ENCODE peak calls at places on chromosomes 7 and 10, in four cellular contexts. N is IMR-90, P is K562, X is HepG2. B is an unnamed sample.
A peak's percentile ranks its signal among the peaks of the same experiment; 100 is the strongest.

GRCh38 chr10:99809481-99809880 is 27.0 kb downstream of the ABCC2 start:
- DNase-seq in N (no peak), P (no peak), X (no peak), B (no peak)

GRCh38 chr10:77027141-77027540 is 610.5 kb downstream of the KCNMA1 start:
- DNase-seq in P (no peak), N (no peak), X (no peak), B (no peak)

GRCh38 chr7:2104107-2104710 is 128.5 kb downstream of the MAD1L1 start:
- DNase-seq in N (peak; percentile 93), P (peak; percentile 96), X (peak; percentile 51), B (peak; percentile 81)

GRCh38 chr10:99930731-99931550 is 78.8 kb downstream of the DNMBP start:
- DNase-seq in N (peak; percentile 44), P (no peak), X (peak; percentile 82), B (peak; percentile 71)

GRCh38 chr7:99331002-99331401 is 5.3 kb downstream of the ARPC1A start:
- DNase-seq in P (no peak), N (no peak), X (no peak), B (no peak)

GRCh38 chr7:77415822-77416620 is at the start of gene GSAP:
- DNase-seq in N (no peak), P (no peak), X (no peak), B (peak; percentile 65)

GRCh38 chr7:151286148-151286547 is 37.7 kb upstream of the SMARCD3 start:
- DNase-seq in P (no peak), X (no peak), N (peak; percentile 14), B (no peak)

GRCh38 chr10:101287922-101288638 is 58.8 kb upstream of the LBX1 start:
- DNase-seq in X (peak; percentile 50), P (peak; percentile 61), N (peak; percentile 20), B (peak; percentile 58)

GRCh38 chr7:39228946-39229345 is 251.2 kb downstream of the POU6F2 start:
- DNase-seq in X (no peak), P (no peak), N (peak; percentile 0), B (no peak)

GRCh38 chr7:68700414-68700813 is 897.9 kb upstream of the AUTS2 start:
- DNase-seq in X (no peak), P (no peak), N (peak; percentile 65), B (no peak)

GRCh38 chr7:132666076-132666775 is 90.0 kb upstream of the PLXNA4 start:
- DNase-seq in X (no peak), N (peak; percentile 5), P (no peak), B (peak; percentile 17)

DNA sequence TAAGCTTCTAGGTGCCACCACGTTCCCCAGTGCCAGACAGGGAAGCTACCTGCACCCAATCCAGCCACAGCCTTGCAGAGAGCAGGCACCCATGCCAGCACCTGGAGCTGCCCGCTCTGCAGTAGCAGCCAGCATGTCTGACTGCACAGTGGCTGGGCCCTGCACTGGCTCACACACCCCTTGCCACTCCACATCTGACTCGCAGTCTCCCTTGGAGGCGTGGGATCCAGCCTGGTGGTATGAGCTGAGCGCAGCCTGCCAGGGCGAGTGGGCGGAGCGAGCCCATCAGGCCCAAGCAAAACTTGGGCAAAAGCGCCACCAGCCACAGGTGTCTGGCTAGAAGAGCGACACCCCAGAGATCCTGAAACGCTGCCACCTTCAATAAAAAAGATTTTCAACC is 30.1 kb downstream of the CRTAC1 start:
- DNase-seq in N (no peak), X (no peak), P (no peak), B (no peak)
- TF ChIP-seq MAZ in N (no peak), X (no peak), P (no peak), B (no peak)

DNA sequence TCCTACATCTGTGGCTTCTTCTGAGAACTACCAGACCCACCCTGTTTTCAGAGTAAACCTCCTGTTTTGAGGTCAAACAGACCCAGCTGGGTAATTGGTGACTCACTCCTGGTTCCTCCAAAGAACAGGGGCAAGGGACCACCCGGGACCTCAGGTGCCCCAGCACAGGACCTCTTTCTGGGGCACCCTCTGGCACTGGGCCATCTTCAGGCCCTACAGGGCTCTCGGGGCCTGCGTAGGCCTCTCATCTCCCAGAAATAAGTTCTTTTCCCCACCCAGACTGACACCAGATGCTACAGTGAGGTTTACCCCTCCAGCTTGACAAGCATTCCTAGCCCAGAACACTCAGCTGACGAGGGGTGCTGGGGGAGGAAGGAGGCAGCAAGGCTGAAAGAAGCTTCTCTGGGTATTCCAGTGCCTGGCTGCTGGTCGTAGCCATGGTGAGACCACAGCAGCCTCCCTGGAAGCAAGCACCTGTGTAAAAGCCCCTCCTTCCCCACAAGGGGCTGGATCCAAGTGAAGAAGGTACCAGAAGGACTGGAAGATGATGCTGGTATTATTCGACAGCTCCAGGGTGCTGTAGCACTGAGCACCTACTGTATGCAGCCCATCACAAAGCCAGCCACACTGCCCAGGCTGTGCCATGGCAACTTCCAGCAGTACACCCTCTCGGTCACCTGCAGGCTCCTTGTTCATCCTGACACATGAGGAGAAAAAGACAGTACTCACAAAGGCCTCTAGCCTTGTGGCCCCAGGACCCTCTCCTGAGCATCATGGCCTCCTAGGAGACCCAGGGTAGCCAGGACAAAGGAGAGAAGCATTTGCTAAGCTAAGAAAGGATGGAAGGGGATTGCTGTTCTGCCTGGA is 47.4 kb downstream of the ALOX5 start:
- DNase-seq in P (no peak), N (no peak), X (no peak), B (no peak)
- TF ChIP-seq MAZ in P (no peak), N (no peak), X (no peak), B (no peak)

DNA sequence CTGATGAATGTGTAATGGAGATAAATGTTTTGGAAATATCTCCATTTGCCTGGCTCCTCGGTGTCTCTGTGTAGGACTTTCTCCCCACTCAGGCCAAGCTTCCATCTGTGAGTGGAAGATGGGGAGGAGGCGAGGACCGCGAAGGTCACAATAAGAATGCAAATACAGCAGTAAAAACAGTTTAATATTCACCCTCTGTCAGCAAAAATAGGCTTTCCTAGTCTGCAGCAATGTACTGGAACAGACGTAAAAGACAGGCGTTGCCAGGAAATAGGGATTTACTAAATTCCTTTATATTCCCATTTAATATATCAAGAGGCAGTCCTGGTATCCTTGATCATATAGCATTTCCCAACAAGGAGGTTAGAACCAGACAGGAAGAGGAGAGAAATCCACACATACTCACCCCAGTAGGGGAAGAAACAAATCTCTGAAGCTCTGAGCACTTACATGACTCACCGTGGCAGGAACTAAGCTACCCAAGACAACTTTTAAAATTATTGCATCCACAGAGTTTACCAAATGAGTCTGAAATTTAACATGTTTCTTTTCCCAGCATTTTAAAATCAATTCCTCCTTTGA is 1054.9 kb upstream of the C7orf33 start:
- DNase-seq in X (no peak), P (no peak), N (peak; percentile 69), B (no peak)
- TF ChIP-seq MAZ in X (no peak), P (no peak), N (no peak), B (no peak)

DNA sequence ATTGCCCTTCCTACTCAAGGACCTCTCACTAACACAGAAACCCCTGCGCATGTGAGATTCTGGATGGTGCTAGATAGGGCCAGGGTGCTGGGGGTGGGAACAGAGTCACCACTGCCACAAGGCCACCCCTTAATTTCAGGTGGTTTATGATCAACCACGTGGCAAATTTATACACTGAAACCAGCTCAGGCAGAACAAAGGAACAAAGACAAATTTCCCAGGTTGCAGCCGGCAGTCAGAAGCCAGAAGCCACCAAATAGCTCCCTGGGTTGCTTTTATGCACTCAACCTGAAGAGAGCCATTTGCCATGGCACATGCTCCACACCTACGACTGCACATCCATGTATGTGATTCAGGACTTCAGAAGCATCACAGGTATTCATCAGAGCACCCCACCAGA is 2.5 kb downstream of the VOPP1 start:
- DNase-seq in P (no peak), N (no peak), X (no peak), B (no peak)
- TF ChIP-seq MAZ in P (no peak), N (no peak), X (no peak), B (no peak)

B was measured in A549.